ENCODE peak calls at places on chromosomes 1 and 21, in eight cellular contexts. Z, S, F, O, D, Y, V and A are unnamed samples.

GRCh38 chr21:45613881-45614280 is 29.6 kb upstream of the PCBP3 start:
- DNase-seq in Z (no peak), S (no peak), F (no peak), O (peak), D (no peak), Y (no peak), V (no peak), A (no peak)

GRCh38 chr1:210123924-210124589 is 108.5 kb upstream of the SERTAD4 start:
- DNase-seq in Z (peak), S (no peak), F (peak), O (no peak), D (no peak), Y (peak), V (peak), A (no peak)

GRCh38 chr1:241269116-241269515 is 87.9 kb downstream of the RGS7 start:
- DNase-seq in Z (no peak), S (no peak), F (no peak), O (no peak), D (no peak), Y (peak), V (no peak), A (no peak)

GRCh38 chr21:31293986-31294385 is 50.1 kb downstream of the TIAM1 start:
- DNase-seq in Z (peak), S (no peak), F (peak), O (no peak), D (no peak), Y (no peak), V (peak), A (no peak)

GRCh38 chr1:24759492-24759891 is 14.2 kb downstream of the CLIC4 start:
- DNase-seq in Z (no peak), S (no peak), F (no peak), O (no peak), D (no peak), Y (no peak), V (no peak), A (no peak)

GRCh38 chr21:38857152-38857825 is 51.6 kb downstream of the ETS2 start:
- DNase-seq in Z (no peak), S (no peak), F (no peak), O (no peak), D (no peak), Y (no peak), V (no peak), A (no peak)

GRCh38 chr1:66354311-66354922 is 179.5 kb upstream of the SGIP1 start:
- DNase-seq in Z (no peak), S (no peak), F (no peak), O (no peak), D (no peak), Y (no peak), V (no peak), A (no peak)

GRCh38 chr1:94660994-94661393 is 119.4 kb upstream of the F3 start:
- DNase-seq in Z (no peak), S (no peak), F (peak), O (no peak), D (no peak), Y (no peak), V (no peak), A (no peak)

GRCh38 chr1:93253471-93253870 is 72.9 kb downstream of the CCDC18 start:
- DNase-seq in Z (no peak), S (no peak), F (no peak), O (no peak), D (no peak), Y (no peak), V (no peak), A (no peak)

GRCh38 chr1:19042675-19043578 is 86.5 kb upstream of the IFFO2 start:
- DNase-seq in Z (no peak), S (no peak), F (no peak), O (peak), D (no peak), Y (no peak), V (no peak), A (peak)

GRCh38 chr1:44212355-44213221 is 683 bp upstream of the DMAP1 start:
- DNase-seq in Z (no peak), S (no peak), F (peak), O (no peak), D (no peak), Y (no peak), V (no peak), A (no peak)

GRCh38 chr1:9248341-9249262 is 14.0 kb downstream of the H6PD start:
- DNase-seq in Z (no peak), S (no peak), F (no peak), O (no peak), D (no peak), Y (no peak), V (no peak), A (no peak)

GRCh38 chr1:156658496-156658895 is 16.6 kb downstream of the BCAN start:
- DNase-seq in Z (no peak), S (no peak), F (no peak), O (no peak), D (no peak), Y (no peak), V (no peak), A (no peak)

GRCh38 chr1:207794861-207795260 is 43.0 kb downstream of the CD46 start:
- DNase-seq in Z (no peak), S (no peak), F (no peak), O (no peak), D (no peak), Y (no peak), V (no peak), A (no peak)

GRCh38 chr1:194297100-194297499 is 1110.7 kb upstream of the B3GALT2 start:
- DNase-seq in Z (no peak), S (no peak), F (no peak), O (no peak), D (no peak), Y (no peak), V (no peak), A (no peak)

GRCh38 chr1:153000294-153000693 is 1.3 kb upstream of the SPRR3 start:
- DNase-seq in Z (no peak), S (no peak), F (no peak), O (no peak), D (no peak), Y (no peak), V (no peak), A (no peak)

GRCh38 chr1:39980555-39981313 is 25.8 kb downstream of the MFSD2A start:
- DNase-seq in Z (no peak), S (no peak), F (peak), O (peak), D (no peak), Y (no peak), V (no peak), A (no peak)

GRCh38 chr1:210342986-210343780 is 14.5 kb downstream of the HHAT start:
- DNase-seq in Z (no peak), S (no peak), F (no peak), O (no peak), D (no peak), Y (no peak), V (no peak), A (no peak)

GRCh38 chr1:173330149-173330951 is 123.2 kb upstream of the TNFSF4 start:
- DNase-seq in Z (no peak), S (no peak), F (peak), O (no peak), D (no peak), Y (peak), V (peak), A (no peak)

GRCh38 chr1:167635233-167635648 is 5.2 kb downstream of the RCSD1 start:
- DNase-seq in Z (no peak), S (no peak), F (no peak), O (no peak), D (no peak), Y (no peak), V (no peak), A (peak)

GRCh38 chr1:67711850-67712202 is 26.8 kb downstream of the GADD45A start:
- DNase-seq in Z (no peak), S (no peak), F (no peak), O (no peak), D (no peak), Y (no peak), V (no peak), A (no peak)

GRCh38 chr21:44368711-44369446 is 15.5 kb downstream of the TRPM2 start:
- DNase-seq in Z (no peak), S (no peak), F (no peak), O (no peak), D (no peak), Y (peak), V (no peak), A (peak)

GRCh38 chr1:68191717-68192116 is 40.6 kb downstream of the WLS start:
- DNase-seq in Z (no peak), S (no peak), F (no peak), O (no peak), D (no peak), Y (no peak), V (no peak), A (no peak)

GRCh38 chr1:6099297-6099696 is 53.6 kb downstream of the KCNAB2 start:
- DNase-seq in Z (no peak), S (no peak), F (no peak), O (no peak), D (no peak), Y (no peak), V (no peak), A (no peak)

GRCh38 chr21:46052703-46053651 is 44.9 kb upstream of the COL6A2 start:
- DNase-seq in Z (no peak), S (no peak), F (peak), O (no peak), D (no peak), Y (no peak), V (no peak), A (peak)

GRCh38 chr1:202161151-202162048 is 998 bp upstream of the PTPN7 start:
- DNase-seq in Z (no peak), S (no peak), F (no peak), O (no peak), D (no peak), Y (no peak), V (no peak), A (no peak)

GRCh38 chr1:175154595-175155472 is 37.7 kb downstream of the KIAA0040 start:
- DNase-seq in Z (no peak), S (no peak), F (no peak), O (peak), D (peak), Y (peak), V (peak), A (no peak)

GRCh38 chr1:15933684-15934083 is 42.2 kb downstream of the ZBTB17 start:
- DNase-seq in Z (no peak), S (no peak), F (no peak), O (no peak), D (no peak), Y (no peak), V (no peak), A (no peak)

GRCh38 chr1:157574836-157575235 is 22.5 kb upstream of the FCRL5 start:
- DNase-seq in Z (no peak), S (no peak), F (no peak), O (no peak), D (no peak), Y (no peak), V (no peak), A (no peak)

GRCh38 chr1:8902765-8903164 is 24.3 kb upstream of the ENO1 start:
- DNase-seq in Z (no peak), S (no peak), F (peak), O (no peak), D (no peak), Y (no peak), V (no peak), A (no peak)

GRCh38 chr21:21436012-21436545 is 437.9 kb downstream of the NCAM2 start:
- DNase-seq in Z (no peak), S (no peak), F (peak), O (no peak), D (no peak), Y (no peak), V (no peak), A (no peak)

GRCh38 chr1:11952455-11953109 is 18.1 kb downstream of the PLOD1 start:
- DNase-seq in Z (no peak), S (no peak), F (no peak), O (no peak), D (no peak), Y (no peak), V (no peak), A (no peak)

GRCh38 chr1:225942574-225942973 is 1.6 kb upstream of the LEFTY2 start:
- DNase-seq in Z (no peak), S (no peak), F (no peak), O (no peak), D (no peak), Y (no peak), V (no peak), A (no peak)
- TF ChIP-seq CTCF in Z (no peak), S (no peak), F (no peak), O (no peak), D (no peak), Y (no peak), V (no peak), A (no peak)

GRCh38 chr1:4675454-4676186 is 21.2 kb downstream of the AJAP1 start:
- DNase-seq in Z (no peak), S (no peak), F (no peak), O (no peak), D (no peak), Y (no peak), V (no peak), A (no peak)
- H3K27ac ChIP-seq in Z (no peak), S (no peak), F (no peak), O (no peak), D (no peak), Y (no peak), V (no peak), A (no peak)

DNA sequence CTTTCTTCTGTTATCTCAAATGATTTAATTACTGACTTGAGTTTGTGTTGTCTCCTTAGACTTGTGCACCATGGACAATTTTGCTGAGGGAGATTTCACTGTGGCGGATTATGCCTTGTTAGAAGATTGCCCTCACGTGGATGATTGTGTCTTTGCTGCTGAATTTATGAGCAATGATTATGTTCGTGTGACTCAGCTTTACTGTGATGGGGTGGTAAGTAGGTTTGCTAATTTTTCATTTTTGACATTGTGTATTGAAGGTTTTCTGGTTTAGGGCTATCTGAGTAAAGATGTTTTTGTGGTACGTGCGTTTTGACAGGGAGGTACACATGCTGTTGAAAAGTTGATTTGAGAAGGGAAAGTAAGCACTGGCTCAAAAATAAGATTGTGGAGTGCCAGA is 14.1 kb downstream of the TTC3 start:
- DNase-seq in Z (no peak), S (no peak), F (peak), O (no peak), D (no peak), Y (no peak), V (no peak), A (no peak)
- TF ChIP-seq CTCF in Z (peak), S (no peak), F (peak), O (peak), D (peak), Y (peak), V (peak), A (no peak)

GRCh38 chr1:107593436-107594209 is 371.4 kb downstream of the VAV3 start:
- DNase-seq in Z (no peak), S (no peak), F (peak), O (no peak), D (no peak), Y (no peak), V (peak), A (no peak)
- H3K27ac ChIP-seq in Z (no peak), S (peak), F (no peak), O (no peak), D (no peak), Y (no peak), V (no peak), A (no peak)